ENCODE peak calls at places on chromosomes 13 and 19, in four cellular contexts. L is K562, B is HepG2, H is A549. R is an unnamed sample. For H3K4me1, the result is how much of the 10 kb centered on the place peaks cover.

GRCh38 chr13:105543742-105544141 is 991.7 kb downstream of the EFNB2 start:
- DNase-seq in B (no peak), H (no peak), L (no peak), R (no peak)

GRCh38 chr13:63041640-63042414 is 1626.2 kb upstream of the PCDH20 start:
- DNase-seq in H (no peak), B (no peak), L (no peak), R (no peak)

GRCh38 chr13:100563779-100564178 is 24.8 kb downstream of the GGACT start:
- DNase-seq in H (no peak), L (no peak), B (no peak), R (no peak)

GRCh38 chr13:30739646-30740642 is 4.6 kb downstream of the ALOX5AP start:
- DNase-seq in L (no peak), H (peak), B (no peak), R (no peak)

GRCh38 chr13:40346592-40346991 is 319.8 kb downstream of the FOXO1 start:
- DNase-seq in L (no peak), H (no peak), B (no peak), R (no peak)

GRCh38 chr19:2547033-2547680 is 71.2 kb downstream of the GADD45B start:
- DNase-seq in H (no peak), B (peak), L (no peak), R (no peak)

GRCh38 chr19:6667114-6667627 is 2.8 kb downstream of the TNFSF14 start:
- DNase-seq in H (no peak), B (no peak), L (peak), R (no peak)

GRCh38 chr19:55304279-55304978 is 20.6 kb downstream of the BRSK1 start:
- DNase-seq in H (peak), L (peak), B (peak), R (no peak)

GRCh38 chr19:17348700-17349099 is 11.3 kb downstream of the GTPBP3 start:
- DNase-seq in L (no peak), H (peak), B (peak), R (peak)

GRCh38 chr13:38348890-38349289 is 761 bp upstream of the UFM1 start:
- DNase-seq in H (peak), B (no peak), L (peak), R (no peak)

GRCh38 chr13:28137556-28137955 is 789 bp upstream of the PAN3 start:
- DNase-seq in H (no peak), L (no peak), B (no peak), R (no peak)

GRCh38 chr13:51006067-51006800 is 96.6 kb downstream of the RNASEH2B start:
- DNase-seq in H (no peak), L (no peak), B (peak), R (no peak)
- TF ChIP-seq RNF2 in H (no peak), L (no peak), B (no peak), R (no peak)

GRCh38 chr19:28582344-28582743 is 630.6 kb downstream of the UQCRFS1 start:
- DNase-seq in L (no peak), H (no peak), B (no peak), R (no peak)
- H3K4me1 ChIP-seq in L (under half), H (under half), B (under half), R (under half)

GRCh38 chr19:28631931-28632330 is 581.0 kb downstream of the UQCRFS1 start:
- DNase-seq in B (no peak), H (no peak), L (no peak), R (no peak)
- H3K4me2 ChIP-seq in B (no peak), H (no peak), L (no peak), R (no peak)

GRCh38 chr19:28905996-28906395 is 307.0 kb downstream of the UQCRFS1 start:
- DNase-seq in H (no peak), B (no peak), L (no peak), R (no peak)
- TF ChIP-seq RNF2 in H (no peak), B (no peak), L (no peak), R (no peak)